ENCODE peak calls at places on chromosomes 16 and 17, in five cellular contexts. L is tibial nerve, O is uterus, I is left lung, J is thoracic aorta. V is an unnamed sample.

GRCh38 chr16:85563515-85564276 is 49.4 kb upstream of the GSE1 start:
- DNase-seq in L (peak; percentile 67), O (peak; percentile 53), I (peak; percentile 88), J (no peak), V (peak; percentile 89)

GRCh38 chr17:81840826-81841778 is 6.3 kb upstream of the PPP1R27 start:
- DNase-seq in L (no peak), O (no peak), I (peak; percentile 81), J (no peak), V (no peak)

GRCh38 chr16:30356401-30357084 is 1.4 kb upstream of the CD2BP2 start:
- DNase-seq in L (no peak), O (no peak), I (peak; percentile 63), J (no peak), V (no peak)

GRCh38 chr16:64174327-64174726 is 947.5 kb downstream of the CDH11 start:
- DNase-seq in L (no peak), O (no peak), I (no peak), J (no peak), V (no peak)

GRCh38 chr17:74850310-74850709 is 9.4 kb downstream of the GRIN2C start:
- DNase-seq in L (no peak), O (no peak), I (peak; percentile 69), J (no peak), V (no peak)

GRCh38 chr17:33124871-33125551 is 133.4 kb downstream of the SPACA3 start:
- DNase-seq in L (no peak), O (no peak), I (no peak), J (no peak), V (no peak)

GRCh38 chr16:85465328-85466307 is 147.5 kb upstream of the GSE1 start:
- DNase-seq in L (no peak), O (peak; percentile 75), I (no peak), J (no peak), V (no peak)

GRCh38 chr17:56633681-56634080 is 40.2 kb downstream of the NOG start:
- DNase-seq in L (no peak), O (no peak), I (no peak), J (no peak), V (no peak)

GRCh38 chr16:27819881-27820610 is 243.5 kb downstream of the GSG1L start:
- DNase-seq in L (no peak), O (no peak), I (no peak), J (no peak), V (no peak)

DNA sequence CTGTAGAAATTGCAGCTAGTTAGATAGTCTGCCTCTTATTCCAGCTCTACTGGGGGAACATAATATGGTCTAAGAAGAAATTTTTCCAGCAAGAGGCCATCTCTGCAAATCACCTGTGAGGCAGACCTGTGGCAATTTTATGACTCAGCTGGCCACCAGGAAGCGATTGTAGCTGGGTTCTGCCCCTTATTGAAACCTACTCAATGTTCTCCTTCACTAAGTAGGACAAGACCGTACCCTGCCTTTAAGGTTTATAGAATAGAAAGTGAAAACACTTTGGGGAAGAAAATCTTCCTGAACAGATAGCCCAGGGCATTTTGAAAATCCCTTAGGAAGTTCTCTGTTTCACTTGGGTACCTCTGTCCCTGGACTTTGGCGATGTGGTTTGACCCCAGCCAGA is 7.9 kb downstream of the CCL3 start:
- DNase-seq in L (no peak), O (no peak), I (no peak), J (no peak), V (no peak)
- H3K4me1 ChIP-seq in L (no peaks in the 10 kb centered on the region), O (no peaks in the 10 kb centered on the region), I (peaks cover 3% of the 10 kb centered on the region), J (no peaks in the 10 kb centered on the region), V (no peaks in the 10 kb centered on the region)

GRCh38 chr17:82914375-82914774 is 74.6 kb upstream of the ZNF750 start:
- DNase-seq in L (no peak), O (no peak), I (peak; percentile 67), J (no peak), V (no peak)
- TF ChIP-seq CTCF in L (peak; percentile 21), O (no peak), I (peak; percentile 24), J (no peak), V (peak; percentile 46)

GRCh38 chr17:55201609-55201932 is 63.2 kb upstream of the HLF start:
- DNase-seq in L (no peak), O (no peak), I (no peak), J (no peak), V (no peak)
- H3K4me3 ChIP-seq in L (no peak overlapping the region), O (no peak overlapping the region), I (no peak overlapping the region), J (no peak overlapping the region), V (no peak overlapping the region)

GRCh38 chr17:59423137-59423703 is 91.8 kb downstream of the YPEL2 start:
- DNase-seq in L (peak; percentile 31), O (peak; percentile 63), I (no peak), J (no peak), V (peak; percentile 69)

GRCh38 chr17:59425085-59425901 is 93.8 kb downstream of the YPEL2 start:
- DNase-seq in L (peak; percentile 32), O (peak; percentile 56), I (no peak), J (no peak), V (peak; percentile 80)

GRCh38 chr17:59423903-59424302 is 92.4 kb downstream of the YPEL2 start:
- DNase-seq in L (no peak), O (no peak), I (no peak), J (no peak), V (no peak)

GRCh38 chr17:59426031-59426430 is 94.6 kb downstream of the YPEL2 start:
- DNase-seq in L (no peak), O (no peak), I (no peak), J (no peak), V (no peak)

DNA sequence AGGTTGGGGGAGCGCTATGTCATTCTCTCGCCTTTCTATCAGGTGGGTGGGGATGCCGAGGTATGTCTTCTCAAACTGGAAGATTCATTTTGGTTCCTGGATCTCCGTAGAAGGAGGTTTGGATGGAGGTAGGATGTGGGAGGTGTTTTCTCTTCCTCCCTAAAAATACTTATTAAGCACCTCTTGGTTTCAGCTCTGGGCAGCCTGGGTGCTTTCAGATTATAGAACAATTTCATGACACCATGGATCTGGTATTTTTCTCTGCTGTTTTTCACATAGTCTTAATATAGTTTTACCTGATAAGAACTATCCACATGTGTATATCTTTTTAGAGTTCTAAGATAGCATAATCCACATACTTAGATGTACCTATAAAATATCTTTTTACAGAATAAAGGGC is 92.9 kb downstream of the YPEL2 start:
- DNase-seq in L (no peak), O (no peak), I (no peak), J (no peak), V (no peak)
- H3K4me1 ChIP-seq in L (peaks cover 63% of the 10 kb centered on the region), O (peaks cover 21% of the 10 kb centered on the region), I (peaks cover 17% of the 10 kb centered on the region), J (peaks cover 59% of the 10 kb centered on the region), V (peaks cover 6% of the 10 kb centered on the region)

GRCh38 chr16:70271696-70272095 is 17.6 kb downstream of the AARS1 start:
- DNase-seq in L (no peak), O (no peak), I (no peak), J (no peak), V (no peak)
- TF ChIP-seq CTCF in L (no peak), O (no peak), I (no peak), J (no peak), V (no peak)

DNA sequence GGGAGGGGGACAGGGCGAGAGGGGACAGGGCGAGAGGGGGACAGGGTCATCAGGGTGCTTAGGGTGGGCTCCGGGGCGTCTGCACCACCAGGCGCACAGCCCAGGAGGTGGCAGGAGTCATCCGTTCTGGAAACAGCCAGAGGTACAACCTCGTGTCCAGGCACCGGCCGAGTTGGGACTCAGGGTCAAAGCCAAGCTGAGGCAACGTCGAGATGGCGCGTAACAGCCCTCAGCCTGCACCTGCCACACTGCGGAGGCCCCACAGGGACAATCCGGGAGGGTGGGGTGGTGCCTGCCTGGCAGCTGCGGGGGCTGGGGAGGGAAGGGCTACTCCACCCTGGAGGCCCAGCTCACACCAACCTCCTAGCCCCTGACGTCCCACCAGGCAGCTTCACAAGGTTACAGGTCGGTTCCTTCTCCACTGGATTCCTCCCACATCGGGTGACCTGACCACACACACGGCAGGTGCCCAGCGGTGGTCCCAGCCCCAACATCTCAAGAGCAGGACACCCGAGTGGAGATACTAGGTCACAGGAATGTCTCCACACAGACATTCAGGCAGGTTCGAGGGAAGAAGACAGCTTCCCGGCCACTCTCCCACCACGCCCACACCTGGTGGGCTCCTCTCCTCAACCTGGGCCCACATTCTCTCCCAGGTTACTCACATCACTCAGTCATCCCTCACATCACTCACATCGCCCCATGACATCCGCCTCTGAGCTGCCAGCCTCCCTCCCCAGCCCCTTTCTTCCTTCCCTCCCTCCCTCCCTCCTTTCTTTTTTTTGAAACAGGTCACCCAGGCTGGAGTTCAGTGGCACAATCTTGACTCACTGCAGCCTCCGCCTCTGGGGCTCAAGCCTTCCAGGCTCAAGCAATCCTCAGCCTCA is 47.3 kb downstream of the RPH3AL start:
- DNase-seq in L (no peak), O (no peak), I (peak; percentile 82), J (no peak), V (no peak)
- H3K4me3 ChIP-seq in L (no peak overlapping the region), O (no peak overlapping the region), I (no peak overlapping the region), J (no peak overlapping the region), V (no peak overlapping the region)

GRCh38 chr17:3003401-3004149 is 59.8 kb downstream of the OR1D5 start:
- DNase-seq in L (peak; percentile 32), O (peak; percentile 30), I (peak; percentile 82), J (no peak), V (peak; percentile 44)
- H3K4me1 ChIP-seq in L (peaks cover 41% of the 10 kb centered on the region), O (peaks cover 6% of the 10 kb centered on the region), I (peaks cover 14% of the 10 kb centered on the region), J (peaks cover 16% of the 10 kb centered on the region), V (peaks cover 6% of the 10 kb centered on the region)

GRCh38 chr17:65218261-65218660 is 81.1 kb downstream of the RGS9 start:
- DNase-seq in L (no peak), O (no peak), I (no peak), J (no peak), V (no peak)

GRCh38 chr17:65222216-65222738 is 85.1 kb downstream of the RGS9 start:
- DNase-seq in L (no peak), O (no peak), I (no peak), J (no peak), V (no peak)

GRCh38 chr17:65219707-65220106 is 82.5 kb downstream of the RGS9 start:
- DNase-seq in L (no peak), O (no peak), I (no peak), J (no peak), V (no peak)

GRCh38 chr17:65220732-65221131 is 83.6 kb downstream of the RGS9 start:
- DNase-seq in L (no peak), O (no peak), I (no peak), J (no peak), V (no peak)

GRCh38 chr17:65219124-65219523 is 82.0 kb downstream of the RGS9 start:
- DNase-seq in L (no peak), O (no peak), I (no peak), J (no peak), V (no peak)
- TF ChIP-seq CTCF in L (no peak), O (no peak), I (no peak), J (no peak), V (no peak)

V was measured in tibial artery.